ENCODE peak calls at places on chromosomes 12 and 14, in nine cellular contexts. E is Panc1, B is GM23338, I is K562, H is prostate gland, J is endothelial cell of umbilical vein, R is suprapubic skin, V is breast epithelium, O is HCT116. P is an unnamed sample.

GRCh38 chr14:63941023-63941422 is 88.2 kb downstream of the SYNE2 start:
- DNase-seq in R (no peak), O (no peak), B (no peak), J (no peak), E (no peak), H (no peak), V (no peak), I (no peak), P (no peak)

GRCh38 chr12:96241484-96242256 is 47.5 kb downstream of the ELK3 start:
- DNase-seq in I (no peak), J (peak; percentile 52), E (no peak), H (no peak), R (peak; percentile 83), B (peak; percentile 27), O (no peak), V (no peak), P (no peak)

GRCh38 chr12:84727964-84728363 is 184.6 kb downstream of the SLC6A15 start:
- DNase-seq in E (no peak), I (no peak), O (no peak), B (peak; percentile 65), V (no peak), R (no peak), H (no peak), J (no peak), P (no peak)

GRCh38 chr12:51866762-51867161 is 18.2 kb upstream of the FIGNL2 start:
- DNase-seq in I (no peak), J (no peak), O (no peak), H (no peak), R (no peak), B (no peak), E (no peak), V (no peak), P (no peak)

GRCh38 chr12:24510581-24511125 is 438.2 kb downstream of the BCAT1 start:
- DNase-seq in H (no peak), E (no peak), R (no peak), B (no peak), V (no peak), I (no peak), J (no peak), O (no peak), P (no peak)

GRCh38 chr12:92362785-92363184 is 217.1 kb upstream of the BTG1 start:
- DNase-seq in B (no peak), J (no peak), R (no peak), H (no peak), V (no peak), E (no peak), O (no peak), I (no peak), P (no peak)

GRCh38 chr12:69042970-69043369 is 110.0 kb upstream of the CPM start:
- DNase-seq in B (no peak), R (no peak), H (no peak), I (no peak), E (no peak), J (no peak), O (no peak), V (no peak), P (no peak)

GRCh38 chr12:27927347-27927746 is 45.2 kb downstream of the PTHLH start:
- DNase-seq in I (no peak), V (no peak), H (no peak), J (no peak), B (no peak), R (no peak), O (no peak), E (no peak), P (no peak)

DNA sequence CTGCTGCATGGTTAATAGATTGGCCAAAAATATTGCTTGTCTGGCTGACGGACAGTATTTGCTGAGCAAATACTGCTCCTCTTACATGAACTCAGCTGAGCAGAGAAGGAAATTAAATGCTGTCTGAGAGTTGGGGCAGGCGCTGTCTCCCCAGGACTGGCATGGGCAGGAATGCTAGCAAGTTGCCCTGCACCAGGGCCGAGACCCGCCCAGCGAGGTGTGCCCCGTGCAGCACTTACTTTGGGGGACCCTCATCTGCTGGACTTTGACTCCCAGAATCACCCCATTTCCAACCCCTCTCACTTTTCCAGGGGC is 1.4 kb downstream of the FBRSL1 start:
- DNase-seq in I (no peak), O (no peak), H (peak; percentile 28), R (no peak), E (no peak), V (no peak), J (no peak), B (no peak), P (no peak)
- TF ChIP-seq POLR2AphosphoS5 in I (no peak), O (no peak), H (peak; percentile 34), R (no peak), E (no peak), V (no peak), J (no peak), B (no peak), P (no peak)

GRCh38 chr12:62860501-62861156 is 74.3 kb downstream of the PPM1H start:
- DNase-seq in H (no peak), B (no peak), V (no peak), O (no peak), J (no peak), E (no peak), R (no peak), I (no peak), P (no peak)

GRCh38 chr12:62861157-62861535 is 73.8 kb downstream of the PPM1H start:
- DNase-seq in H (no peak), O (no peak), V (no peak), J (no peak), I (no peak), B (no peak), R (no peak), E (no peak), P (no peak)

GRCh38 chr12:62861586-62861985 is 73.4 kb downstream of the PPM1H start:
- DNase-seq in O (no peak), E (no peak), R (no peak), J (no peak), H (no peak), I (no peak), B (no peak), V (no peak), P (no peak)

GRCh38 chr12:62865090-62865489 is 69.9 kb downstream of the PPM1H start:
- DNase-seq in B (no peak), H (no peak), E (no peak), R (no peak), V (no peak), J (no peak), O (no peak), I (no peak), P (no peak)

GRCh38 chr12:62862259-62862881 is 72.6 kb downstream of the PPM1H start:
- DNase-seq in B (no peak), V (no peak), E (peak; percentile 25), H (no peak), I (no peak), J (peak; percentile 48), O (no peak), R (no peak), P (no peak)
- TF ChIP-seq CTCF in B (no peak), V (no peak), E (no peak), H (no peak), I (no peak), J (no peak), O (no peak), R (no peak), P (no peak)

GRCh38 chr14:75401356-75401755 is 26.5 kb upstream of the JDP2 start:
- DNase-seq in R (peak; percentile 82), H (no peak), I (no peak), O (no peak), B (peak; percentile 70), V (no peak), E (no peak), J (peak; percentile 26), P (no peak)

GRCh38 chr14:75402867-75403413 is 24.9 kb upstream of the JDP2 start:
- DNase-seq in B (peak; percentile 39), O (no peak), E (no peak), J (no peak), V (no peak), H (no peak), I (no peak), R (no peak), P (peak; percentile 10)

GRCh38 chr14:75404843-75405242 is 23.0 kb upstream of the JDP2 start:
- DNase-seq in O (no peak), E (no peak), V (no peak), I (no peak), R (no peak), H (no peak), B (no peak), J (no peak), P (peak; percentile 7)

DNA sequence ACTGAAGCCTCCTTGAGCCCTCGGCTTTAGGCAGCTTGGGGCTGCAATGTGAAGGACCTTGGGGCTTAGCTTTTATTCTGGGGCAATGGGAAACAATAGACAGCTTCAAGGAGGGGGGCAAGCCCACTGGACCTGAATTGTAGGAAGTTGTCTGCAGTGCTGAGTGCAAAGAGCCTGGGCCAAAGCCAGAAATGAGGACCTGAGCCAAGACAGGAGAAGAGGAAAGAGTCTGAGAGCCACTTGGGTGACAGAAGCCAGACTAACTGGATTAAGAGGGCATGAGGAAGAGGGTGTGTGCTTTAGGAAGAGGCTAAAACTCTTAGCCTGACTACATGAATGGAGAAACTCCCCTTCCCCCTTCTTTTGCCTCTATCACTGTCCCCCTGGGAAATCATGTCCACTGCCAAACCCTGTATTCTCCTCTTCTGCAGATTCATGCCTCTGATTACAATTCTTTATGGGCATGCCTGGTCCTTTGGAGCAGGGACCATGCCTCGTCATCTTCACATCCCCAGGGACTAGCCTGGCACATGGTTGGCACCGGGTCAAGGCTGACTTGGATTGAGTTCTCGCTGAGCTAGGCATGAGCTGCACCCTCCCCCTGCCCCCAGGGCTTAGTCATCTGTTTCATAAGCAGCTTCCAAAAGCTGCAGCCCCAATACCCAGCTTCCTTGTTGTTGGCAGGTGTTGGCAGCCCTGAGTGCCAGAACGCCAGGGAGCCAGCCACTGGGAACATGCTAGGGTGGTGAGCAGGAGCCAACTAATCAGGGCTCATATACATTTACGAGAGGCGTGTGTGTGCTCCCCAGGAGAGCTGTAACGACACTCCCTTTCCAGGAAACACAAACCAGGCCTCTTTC is 27.8 kb upstream of the JDP2 start:
- DNase-seq in H (peak; percentile 98), J (peak; percentile 49), I (no peak), B (no peak), V (peak; percentile 94), R (peak; percentile 97), O (no peak), E (no peak), P (peak; percentile 97)
- TF ChIP-seq POLR2AphosphoS5 in H (peak; percentile 95), J (no peak), I (no peak), B (no peak), V (peak; percentile 83), R (peak; percentile 79), O (no peak), E (no peak), P (peak; percentile 82)

DNA sequence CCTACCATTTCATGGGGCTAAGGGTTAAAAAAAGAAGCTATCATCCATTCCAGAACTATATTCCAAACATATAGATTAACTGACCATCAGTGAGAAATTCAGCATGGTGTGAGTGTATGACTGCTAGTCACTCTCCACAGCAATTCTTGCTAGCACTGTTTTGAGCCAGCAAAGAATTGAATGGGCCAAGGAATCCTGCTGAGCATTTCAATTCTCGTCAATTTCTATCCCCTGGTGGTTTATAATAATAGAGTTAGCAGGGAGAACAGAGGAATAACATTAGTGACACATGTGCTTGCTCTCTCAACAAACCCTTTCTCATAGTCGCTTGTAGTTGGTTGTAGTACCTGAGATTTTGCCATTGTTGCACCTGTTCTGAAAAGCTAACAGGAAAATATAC is 7.2 kb downstream of the MBIP start:
- DNase-seq in H (no peak), V (no peak), E (no peak), R (no peak), B (peak; percentile 21), O (no peak), I (no peak), J (no peak), P (no peak)
- TF ChIP-seq CTCF in H (no peak), V (no peak), E (no peak), R (no peak), B (no peak), O (no peak), I (no peak), J (no peak), P (no peak)

GRCh38 chr12:126663304-126664094 is 1598.3 kb downstream of the AACS start:
- DNase-seq in O (peak; percentile 32), H (no peak), V (no peak), B (peak; percentile 68), J (no peak), I (peak; percentile 32), E (no peak), R (no peak), P (no peak)
- TF ChIP-seq POLR2AphosphoS5 in O (no peak), H (no peak), V (no peak), B (no peak), J (no peak), I (no peak), E (no peak), R (no peak), P (no peak)